ENCODE peak calls at places on chromosomes 2 and 18, in six cellular contexts. One of them, this sample, is unnamed.

GRCh38 chr2:1860931-1861330 is 116.6 kb upstream of the PXDN start:
- DNase-seq in CD4-positive, alpha-beta T cell: no peak
- DNase-seq in neural crest cell: no peak
- DNase-seq in HFF-Myc: no peak
- DNase-seq in tibial nerve: no peak
- DNase-seq in endothelial cell: no peak
- DNase-seq in this sample: no peak

GRCh38 chr2:213147550-213147949 is 3.9 kb downstream of the IKZF2 start:
- DNase-seq in tibial nerve: no peak
- DNase-seq in neural crest cell: no peak
- DNase-seq in endothelial cell: no peak
- DNase-seq in HFF-Myc: no peak
- DNase-seq in CD4-positive, alpha-beta T cell: no peak
- DNase-seq in this sample: no peak

GRCh38 chr18:59820663-59821062 is 79.1 kb upstream of the PMAIP1 start:
- DNase-seq in tibial nerve: no peak
- DNase-seq in neural crest cell: no peak
- DNase-seq in HFF-Myc: peak; percentile 21
- DNase-seq in endothelial cell: no peak
- DNase-seq in CD4-positive, alpha-beta T cell: no peak
- DNase-seq in this sample: no peak

GRCh38 chr2:71716697-71717624 is 263.6 kb downstream of the DYSF start:
- DNase-seq in HFF-Myc: peak; percentile 81
- DNase-seq in endothelial cell: no peak
- DNase-seq in neural crest cell: no peak
- DNase-seq in tibial nerve: peak; percentile 81
- DNase-seq in CD4-positive, alpha-beta T cell: no peak
- DNase-seq in this sample: no peak

GRCh38 chr2:79716266-79716665 is 203.4 kb downstream of the CTNNA2 start:
- DNase-seq in CD4-positive, alpha-beta T cell: no peak
- DNase-seq in neural crest cell: no peak
- DNase-seq in endothelial cell: no peak
- DNase-seq in tibial nerve: no peak
- DNase-seq in HFF-Myc: no peak
- DNase-seq in this sample: no peak

GRCh38 chr2:85712849-85713612 is 18.9 kb downstream of the GNLY start:
- DNase-seq in CD4-positive, alpha-beta T cell: no peak
- DNase-seq in neural crest cell: no peak
- DNase-seq in HFF-Myc: no peak
- DNase-seq in endothelial cell: no peak
- DNase-seq in tibial nerve: no peak
- DNase-seq in this sample: no peak

GRCh38 chr2:230602562-230603230 is 109.9 kb upstream of the CAB39 start:
- DNase-seq in neural crest cell: no peak
- DNase-seq in endothelial cell: no peak
- DNase-seq in CD4-positive, alpha-beta T cell: peak; percentile 36
- DNase-seq in HFF-Myc: no peak
- DNase-seq in tibial nerve: no peak
- DNase-seq in this sample: no peak

GRCh38 chr18:35716169-35716831 is 134.8 kb downstream of the GALNT1 start:
- DNase-seq in tibial nerve: no peak
- DNase-seq in endothelial cell: no peak
- DNase-seq in CD4-positive, alpha-beta T cell: no peak
- DNase-seq in neural crest cell: no peak
- DNase-seq in HFF-Myc: no peak
- DNase-seq in this sample: no peak

GRCh38 chr2:1478311-1479305 is 65.3 kb downstream of the TPO start:
- DNase-seq in endothelial cell: no peak
- DNase-seq in HFF-Myc: no peak
- DNase-seq in CD4-positive, alpha-beta T cell: no peak
- DNase-seq in tibial nerve: no peak
- DNase-seq in neural crest cell: no peak
- DNase-seq in this sample: no peak

GRCh38 chr2:230925879-230926765 is 1.1 kb upstream of the GPR55 start:
- DNase-seq in endothelial cell: no peak
- DNase-seq in HFF-Myc: no peak
- DNase-seq in tibial nerve: no peak
- DNase-seq in CD4-positive, alpha-beta T cell: no peak
- DNase-seq in neural crest cell: no peak
- DNase-seq in this sample: no peak

GRCh38 chr2:161710131-161710915 is 86.1 kb downstream of the SLC4A10 start:
- DNase-seq in CD4-positive, alpha-beta T cell: no peak
- DNase-seq in HFF-Myc: no peak
- DNase-seq in endothelial cell: no peak
- DNase-seq in tibial nerve: no peak
- DNase-seq in neural crest cell: no peak
- DNase-seq in this sample: no peak

GRCh38 chr18:49728542-49728941 is 84.8 kb downstream of the ACAA2 start:
- DNase-seq in HFF-Myc: no peak
- DNase-seq in endothelial cell: peak; percentile 51
- DNase-seq in CD4-positive, alpha-beta T cell: no peak
- DNase-seq in tibial nerve: no peak
- DNase-seq in neural crest cell: peak; percentile 59
- DNase-seq in this sample: peak; percentile 53

GRCh38 chr2:60540054-60540453 is 13.4 kb downstream of the BCL11A start:
- DNase-seq in CD4-positive, alpha-beta T cell: no peak
- DNase-seq in HFF-Myc: no peak
- DNase-seq in tibial nerve: no peak
- DNase-seq in neural crest cell: no peak
- DNase-seq in endothelial cell: no peak
- DNase-seq in this sample: no peak

GRCh38 chr18:36468161-36468560 is 170.6 kb downstream of the FHOD3 start:
- DNase-seq in endothelial cell: no peak
- DNase-seq in HFF-Myc: no peak
- DNase-seq in neural crest cell: no peak
- DNase-seq in CD4-positive, alpha-beta T cell: no peak
- DNase-seq in tibial nerve: no peak
- DNase-seq in this sample: no peak

GRCh38 chr2:62631160-62632085 is 74.1 kb upstream of the EHBP1 start:
- DNase-seq in tibial nerve: no peak
- DNase-seq in neural crest cell: no peak
- DNase-seq in HFF-Myc: no peak
- DNase-seq in CD4-positive, alpha-beta T cell: no peak
- DNase-seq in endothelial cell: no peak
- DNase-seq in this sample: no peak

GRCh38 chr18:41323044-41323443 is 632.0 kb upstream of the PIK3C3 start:
- DNase-seq in CD4-positive, alpha-beta T cell: no peak
- DNase-seq in tibial nerve: no peak
- DNase-seq in endothelial cell: no peak
- DNase-seq in HFF-Myc: no peak
- DNase-seq in neural crest cell: no peak
- DNase-seq in this sample: no peak

GRCh38 chr2:197399887-197400540 is 34.8 kb downstream of the SF3B1 start:
- DNase-seq in tibial nerve: no peak
- DNase-seq in CD4-positive, alpha-beta T cell: no peak
- DNase-seq in endothelial cell: no peak
- DNase-seq in neural crest cell: no peak
- DNase-seq in HFF-Myc: no peak
- DNase-seq in this sample: no peak

GRCh38 chr2:205386109-205386508 is 296.2 kb upstream of the NRP2 start:
- DNase-seq in CD4-positive, alpha-beta T cell: no peak
- DNase-seq in endothelial cell: no peak
- DNase-seq in HFF-Myc: no peak
- DNase-seq in neural crest cell: no peak
- DNase-seq in tibial nerve: no peak
- DNase-seq in this sample: no peak

GRCh38 chr2:196376984-196377877 is 205.9 kb upstream of the STK17B start:
- DNase-seq in neural crest cell: no peak
- DNase-seq in HFF-Myc: no peak
- DNase-seq in tibial nerve: no peak
- DNase-seq in CD4-positive, alpha-beta T cell: no peak
- DNase-seq in endothelial cell: no peak
- DNase-seq in this sample: no peak

GRCh38 chr2:232339121-232340081 is 39.1 kb upstream of the ALPP start:
- DNase-seq in HFF-Myc: no peak
- DNase-seq in CD4-positive, alpha-beta T cell: no peak
- DNase-seq in tibial nerve: no peak
- DNase-seq in endothelial cell: peak; percentile 41
- DNase-seq in neural crest cell: no peak
- DNase-seq in this sample: peak; percentile 0

GRCh38 chr2:80496770-80497169 is 192.2 kb upstream of the LRRTM1 start:
- DNase-seq in tibial nerve: no peak
- DNase-seq in neural crest cell: no peak
- DNase-seq in endothelial cell: no peak
- DNase-seq in CD4-positive, alpha-beta T cell: no peak
- DNase-seq in HFF-Myc: peak; percentile 41
- DNase-seq in this sample: no peak

GRCh38 chr2:168731550-168732128 is 70.8 kb upstream of the NOSTRIN start:
- DNase-seq in endothelial cell: no peak
- DNase-seq in tibial nerve: no peak
- DNase-seq in HFF-Myc: no peak
- DNase-seq in CD4-positive, alpha-beta T cell: no peak
- DNase-seq in neural crest cell: no peak
- DNase-seq in this sample: no peak

GRCh38 chr2:38386377-38386776 is 9.3 kb upstream of the ATL2 start:
- DNase-seq in tibial nerve: no peak
- DNase-seq in endothelial cell: no peak
- DNase-seq in HFF-Myc: no peak
- DNase-seq in neural crest cell: no peak
- DNase-seq in CD4-positive, alpha-beta T cell: no peak
- DNase-seq in this sample: no peak

GRCh38 chr2:224260605-224261004 is 141.3 kb downstream of the FAM124B start:
- DNase-seq in CD4-positive, alpha-beta T cell: no peak
- DNase-seq in neural crest cell: no peak
- DNase-seq in HFF-Myc: no peak
- DNase-seq in tibial nerve: no peak
- DNase-seq in endothelial cell: no peak
- DNase-seq in this sample: peak; percentile 41

GRCh38 chr2:120291464-120292311 is 39.0 kb downstream of the RALB start:
- DNase-seq in HFF-Myc: no peak
- DNase-seq in neural crest cell: no peak
- DNase-seq in tibial nerve: no peak
- DNase-seq in CD4-positive, alpha-beta T cell: no peak
- DNase-seq in endothelial cell: no peak
- DNase-seq in this sample: no peak

GRCh38 chr2:146351689-146352088 is 1493.1 kb upstream of the ACVR2A start:
- DNase-seq in CD4-positive, alpha-beta T cell: no peak
- DNase-seq in endothelial cell: no peak
- DNase-seq in HFF-Myc: no peak
- DNase-seq in tibial nerve: no peak
- DNase-seq in neural crest cell: no peak
- DNase-seq in this sample: no peak

GRCh38 chr18:22193466-22193865 is 24.1 kb downstream of the GATA6 start:
- DNase-seq in endothelial cell: no peak
- DNase-seq in HFF-Myc: no peak
- DNase-seq in neural crest cell: no peak
- DNase-seq in CD4-positive, alpha-beta T cell: no peak
- DNase-seq in tibial nerve: no peak
- DNase-seq in this sample: no peak

GRCh38 chr2:128313076-128313836 is 5.4 kb downstream of the HS6ST1 start:
- DNase-seq in neural crest cell: no peak
- DNase-seq in endothelial cell: peak; percentile 49
- DNase-seq in tibial nerve: no peak
- DNase-seq in HFF-Myc: no peak
- DNase-seq in CD4-positive, alpha-beta T cell: no peak
- DNase-seq in this sample: no peak
- TF ChIP-seq CTCF in neural crest cell: peak; percentile 53
- TF ChIP-seq CTCF in endothelial cell: peak; percentile 43
- TF ChIP-seq CTCF in tibial nerve: peak; percentile 10
- TF ChIP-seq CTCF in HFF-Myc: peak; percentile 48
- TF ChIP-seq CTCF in CD4-positive, alpha-beta T cell: no peak
- TF ChIP-seq CTCF in this sample: peak; percentile 9

GRCh38 chr2:185475868-185476267 is 262.7 kb upstream of the FSIP2 start:
- DNase-seq in endothelial cell: no peak
- DNase-seq in tibial nerve: no peak
- DNase-seq in CD4-positive, alpha-beta T cell: no peak
- DNase-seq in neural crest cell: no peak
- DNase-seq in HFF-Myc: no peak
- DNase-seq in this sample: no peak
- TF ChIP-seq CTCF in endothelial cell: no peak
- TF ChIP-seq CTCF in tibial nerve: no peak
- TF ChIP-seq CTCF in CD4-positive, alpha-beta T cell: no peak
- TF ChIP-seq CTCF in neural crest cell: peak; percentile 36
- TF ChIP-seq CTCF in HFF-Myc: no peak
- TF ChIP-seq CTCF in this sample: no peak

DNA sequence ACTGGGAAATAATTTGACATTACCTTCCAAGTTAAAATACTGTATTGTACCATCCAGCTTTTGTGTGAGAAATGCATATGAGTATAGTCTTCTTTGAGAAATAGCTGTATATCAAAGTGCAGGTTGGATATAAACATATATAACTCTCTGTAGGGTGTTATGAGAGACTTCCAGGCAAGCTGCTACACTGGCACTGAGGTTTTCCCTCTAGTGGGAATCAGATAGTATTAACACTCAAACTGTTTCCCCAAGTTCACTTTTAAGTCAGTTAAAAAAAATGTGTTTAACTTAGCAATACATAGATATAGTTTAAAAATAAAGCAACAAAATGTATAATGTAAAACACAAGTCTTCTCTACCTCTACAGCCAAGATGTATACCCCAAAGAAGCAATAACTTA is 368.4 kb upstream of the SLC8A1 start:
- DNase-seq in tibial nerve: no peak
- DNase-seq in neural crest cell: no peak
- DNase-seq in HFF-Myc: no peak
- DNase-seq in endothelial cell: no peak
- DNase-seq in CD4-positive, alpha-beta T cell: no peak
- DNase-seq in this sample: no peak
- TF ChIP-seq CTCF in tibial nerve: no peak
- TF ChIP-seq CTCF in neural crest cell: peak; percentile 22
- TF ChIP-seq CTCF in HFF-Myc: no peak
- TF ChIP-seq CTCF in endothelial cell: no peak
- TF ChIP-seq CTCF in CD4-positive, alpha-beta T cell: no peak
- TF ChIP-seq CTCF in this sample: no peak

GRCh38 chr2:65710779-65711295 is 278.4 kb upstream of the SPRED2 start:
- DNase-seq in HFF-Myc: peak; percentile 11
- DNase-seq in neural crest cell: no peak
- DNase-seq in endothelial cell: peak; percentile 26
- DNase-seq in tibial nerve: no peak
- DNase-seq in CD4-positive, alpha-beta T cell: no peak
- DNase-seq in this sample: no peak
- TF ChIP-seq CTCF in HFF-Myc: peak; percentile 50
- TF ChIP-seq CTCF in neural crest cell: peak; percentile 39
- TF ChIP-seq CTCF in endothelial cell: peak; percentile 25
- TF ChIP-seq CTCF in tibial nerve: no peak
- TF ChIP-seq CTCF in CD4-positive, alpha-beta T cell: no peak
- TF ChIP-seq CTCF in this sample: no peak

GRCh38 chr2:19508-19907 is 26.8 kb downstream of the FAM110C start:
- DNase-seq in CD4-positive, alpha-beta T cell: no peak
- DNase-seq in endothelial cell: no peak
- DNase-seq in HFF-Myc: no peak
- DNase-seq in neural crest cell: no peak
- DNase-seq in tibial nerve: no peak
- DNase-seq in this sample: no peak
- TF ChIP-seq CTCF in CD4-positive, alpha-beta T cell: no peak
- TF ChIP-seq CTCF in endothelial cell: no peak
- TF ChIP-seq CTCF in HFF-Myc: no peak
- TF ChIP-seq CTCF in neural crest cell: no peak
- TF ChIP-seq CTCF in tibial nerve: no peak
- TF ChIP-seq CTCF in this sample: no peak

GRCh38 chr2:29329899-29330298 is 214.7 kb downstream of the CLIP4 start:
- DNase-seq in HFF-Myc: no peak
- DNase-seq in tibial nerve: no peak
- DNase-seq in CD4-positive, alpha-beta T cell: no peak
- DNase-seq in endothelial cell: no peak
- DNase-seq in neural crest cell: no peak
- DNase-seq in this sample: no peak
- TF ChIP-seq CTCF in HFF-Myc: peak; percentile 28
- TF ChIP-seq CTCF in tibial nerve: no peak
- TF ChIP-seq CTCF in CD4-positive, alpha-beta T cell: no peak
- TF ChIP-seq CTCF in endothelial cell: peak; percentile 30
- TF ChIP-seq CTCF in neural crest cell: peak; percentile 26
- TF ChIP-seq CTCF in this sample: no peak